ENCODE peak calls at places on chromosomes 7 and 10, in five cellular contexts. R is NCI-H1092, Z is NCI-H460, X is fibroblast of lung, I is GM23338. J is an unnamed sample.

GRCh38 chr7:112930787-112931186 is 140.6 kb upstream of the TMEM168 start:
- DNase-seq in R (no peak), Z (no peak), X (peak), I (no peak), J (no peak)

GRCh38 chr10:113891476-113891875 is 37.0 kb downstream of the NHLRC2 start:
- DNase-seq in R (no peak), Z (no peak), X (no peak), I (peak), J (no peak)

GRCh38 chr10:46518028-46518725 is 38.3 kb downstream of the GPRIN2 start:
- DNase-seq in R (no peak), Z (no peak), X (no peak), I (no peak), J (no peak)

GRCh38 chr7:155497149-155497901 is 39.4 kb downstream of the EN2 start:
- DNase-seq in R (no peak), Z (no peak), X (no peak), I (no peak), J (peak)

GRCh38 chr7:1548438-1548831 is 7.6 kb downstream of the TMEM184A start:
- DNase-seq in R (no peak), Z (no peak), X (no peak), I (no peak), J (no peak)

GRCh38 chr7:49776994-49777393 is 3.6 kb downstream of the VWC2 start:
- DNase-seq in R (no peak), Z (peak), X (no peak), I (peak), J (peak)

GRCh38 chr10:72320676-72321247 is 34.0 kb downstream of the DNAJB12 start:
- DNase-seq in R (no peak), Z (peak), X (peak), I (peak), J (peak)

GRCh38 chr7:36448781-36449379 is 59.2 kb downstream of the ANLN start:
- DNase-seq in R (no peak), Z (no peak), X (peak), I (no peak), J (no peak)

GRCh38 chr10:47184724-47185330 is 115.2 kb upstream of the GDF10 start:
- DNase-seq in R (no peak), Z (no peak), X (no peak), I (no peak), J (no peak)

GRCh38 chr10:119643306-119644214 is 7.6 kb upstream of the BAG3 start:
- DNase-seq in R (no peak), Z (no peak), X (peak), I (no peak), J (no peak)

GRCh38 chr10:16117305-16117695 is 257.0 kb upstream of the MINDY3 start:
- DNase-seq in R (no peak), Z (no peak), X (no peak), I (no peak), J (no peak)

GRCh38 chr10:1966698-1967097 is 229.4 kb upstream of the ADARB2 start:
- DNase-seq in R (no peak), Z (no peak), X (no peak), I (no peak), J (no peak)

GRCh38 chr10:98404571-98405396 is 10.2 kb downstream of the PYROXD2 start:
- DNase-seq in R (no peak), Z (peak), X (peak), I (no peak), J (peak)

GRCh38 chr10:50988792-50989191 is 85.5 kb upstream of the PRKG1 start:
- DNase-seq in R (no peak), Z (no peak), X (peak), I (peak), J (peak)

GRCh38 chr7:7719235-7719634 is 828 bp upstream of the RPA3 start:
- DNase-seq in R (peak), Z (peak), X (peak), I (no peak), J (no peak)

GRCh38 chr10:27108165-27108564 is 7.9 kb upstream of the ANKRD26 start:
- DNase-seq in R (no peak), Z (no peak), X (no peak), I (no peak), J (peak)

GRCh38 chr7:134787064-134787463 is 7.6 kb downstream of the CALD1 start:
- DNase-seq in R (no peak), Z (no peak), X (no peak), I (no peak), J (no peak)

GRCh38 chr10:130512936-130513335 is 376.7 kb downstream of the GLRX3 start:
- DNase-seq in R (no peak), Z (no peak), X (no peak), I (no peak), J (no peak)

GRCh38 chr10:42638821-42639270 is 476 bp upstream of the ZNF33B start:
- DNase-seq in R (no peak), Z (no peak), X (no peak), I (no peak), J (no peak)

GRCh38 chr7:20280475-20281351 is 50.0 kb upstream of the ITGB8 start:
- DNase-seq in R (no peak), Z (no peak), X (peak), I (no peak), J (no peak)

GRCh38 chr7:82517059-82517458 is 73.5 kb upstream of the CACNA2D1 start:
- DNase-seq in R (no peak), Z (no peak), X (no peak), I (no peak), J (no peak)

GRCh38 chr7:75702515-75702914 is 36.2 kb downstream of the HIP1 start:
- DNase-seq in R (no peak), Z (no peak), X (no peak), I (peak), J (peak)

GRCh38 chr7:41573017-41573416 is 129.9 kb downstream of the INHBA start:
- DNase-seq in R (no peak), Z (peak), X (peak), I (no peak), J (no peak)

GRCh38 chr7:101466871-101467270 is 104.2 kb downstream of the COL26A1 start:
- DNase-seq in R (no peak), Z (no peak), X (no peak), I (no peak), J (no peak)

J was measured in left kidney.